ENCODE peak calls at places on chromosomes 4 and X, in seven cellular contexts. Q, M, I, Z, B, V and F are unnamed samples. For H3K27me3, the result is how much of the 10 kb centered on the place peaks cover.

GRCh38 chrX:30643313-30643821 is 9.9 kb upstream of the GK start:
- DNase-seq in Z (no peak), Q (peak), V (peak), M (no peak), I (no peak), B (no peak), F (no peak)

GRCh38 chr4:146389561-146389960 is 132.2 kb downstream of the SLC10A7 start:
- DNase-seq in I (no peak), V (no peak), B (no peak), Z (no peak), Q (no peak), M (no peak), F (peak)

GRCh38 chrX:18272222-18272621 is 51.5 kb upstream of the BEND2 start:
- DNase-seq in M (no peak), B (no peak), V (no peak), Q (no peak), Z (no peak), I (no peak), F (no peak)

GRCh38 chr4:93897559-93897958 is 69.0 kb downstream of the ATOH1 start:
- DNase-seq in V (no peak), B (peak), I (no peak), M (no peak), Z (no peak), Q (no peak), F (no peak)

GRCh38 chrX:102154900-102155805 is 624 bp downstream of the BEX5 start:
- DNase-seq in I (no peak), Q (no peak), B (no peak), V (no peak), Z (no peak), M (no peak), F (no peak)

GRCh38 chrX:28135378-28136047 is 154.3 kb upstream of the DCAF8L1 start:
- DNase-seq in V (peak), Z (no peak), Q (peak), I (no peak), M (no peak), B (no peak), F (no peak)

GRCh38 chrX:84729408-84729807 is 227.2 kb upstream of the HDX start:
- DNase-seq in Q (no peak), V (no peak), I (no peak), M (no peak), Z (no peak), B (no peak), F (no peak)

GRCh38 chrX:70970482-70970999 is 39.6 kb upstream of the SLC7A3 start:
- DNase-seq in I (no peak), Q (peak), B (peak), Z (no peak), M (no peak), V (no peak), F (no peak)

GRCh38 chr4:183140911-183141320 is 41.9 kb downstream of the WWC2 start:
- DNase-seq in B (peak), I (no peak), Z (no peak), Q (peak), M (no peak), V (no peak), F (peak)

GRCh38 chr4:140426610-140427103 is 791 bp downstream of the CLGN start:
- DNase-seq in M (peak), Q (no peak), B (no peak), I (peak), Z (no peak), V (no peak), F (no peak)

GRCh38 chrX:108736509-108737479 is at the start of gene IRS4:
- DNase-seq in I (no peak), Z (peak), V (no peak), M (peak), B (no peak), Q (no peak), F (no peak)

GRCh38 chr4:128600996-128601857 is 208.3 kb upstream of the JADE1 start:
- DNase-seq in Z (peak), V (peak), M (peak), B (peak), I (peak), Q (peak), F (peak)

GRCh38 chr4:80521438-80521837 is 185.9 kb downstream of the CFAP299 start:
- DNase-seq in V (no peak), B (no peak), Z (no peak), Q (no peak), M (no peak), I (no peak), F (no peak)

GRCh38 chr4:100894339-100894870 is 376.6 kb upstream of the EMCN start:
- DNase-seq in Z (no peak), V (no peak), M (no peak), B (peak), Q (no peak), I (no peak), F (no peak)
- TF ChIP-seq CTCF in Z (no peak), V (no peak), M (no peak), B (no peak), Q (no peak), I (no peak), F (no peak)

GRCh38 chr4:107035711-107036601 is at the start of gene DKK2:
- DNase-seq in B (peak), Q (peak), Z (peak), I (no peak), M (no peak), V (no peak), F (no peak)

GRCh38 chr4:107036602-107037151 is 564 bp upstream of the DKK2 start:
- DNase-seq in B (no peak), Q (no peak), I (no peak), V (no peak), M (no peak), Z (no peak), F (no peak)

GRCh38 chr4:107037188-107037587 is 1.1 kb upstream of the DKK2 start:
- DNase-seq in Z (peak), M (peak), Q (peak), I (peak), V (no peak), B (peak), F (no peak)

GRCh38 chr4:107034091-107034698 is 1.9 kb downstream of the DKK2 start:
- DNase-seq in Z (peak), B (peak), Q (no peak), I (no peak), V (no peak), M (no peak), F (no peak)

GRCh38 chr4:107034982-107035710 is 967 bp downstream of the DKK2 start:
- DNase-seq in Z (peak), M (no peak), V (no peak), I (no peak), B (peak), Q (peak), F (no peak)
- H3K27me3 ChIP-seq in Z (half or more), M (under half), V (under half), I (half or more), B (under half), Q (under half), F (under half)

GRCh38 chrX:129606918-129607317 is 47.8 kb downstream of the APLN start:
- DNase-seq in Z (peak), B (peak), M (no peak), I (no peak), Q (peak), V (no peak), F (no peak)

GRCh38 chrX:129613596-129613995 is 41.2 kb downstream of the APLN start:
- DNase-seq in V (no peak), M (no peak), Z (no peak), B (no peak), Q (no peak), I (no peak), F (no peak)

GRCh38 chrX:129612396-129612795 is 42.4 kb downstream of the APLN start:
- DNase-seq in B (no peak), Z (no peak), M (no peak), V (no peak), Q (no peak), I (no peak), F (no peak)

GRCh38 chrX:129609395-129609794 is 45.4 kb downstream of the APLN start:
- DNase-seq in Q (no peak), Z (no peak), V (no peak), M (no peak), B (no peak), I (no peak), F (no peak)
- TF ChIP-seq CTCF in Q (peak), Z (peak), V (no peak), M (no peak), B (peak), I (no peak), F (no peak)

GRCh38 chr4:112511294-112512118 is 4.5 kb downstream of the NEUROG2 start:
- DNase-seq in Z (peak), Q (no peak), V (no peak), M (no peak), B (peak), I (no peak), F (no peak)

GRCh38 chr4:112510191-112510467 is 5.9 kb downstream of the NEUROG2 start:
- DNase-seq in V (no peak), Z (no peak), B (peak), Q (no peak), I (no peak), M (no peak), F (no peak)

GRCh38 chr4:112514079-112514448 is 1.9 kb downstream of the NEUROG2 start:
- DNase-seq in V (no peak), I (no peak), Q (no peak), M (no peak), Z (peak), B (peak), F (no peak)

GRCh38 chr4:112509243-112510190 is 6.5 kb downstream of the NEUROG2 start:
- DNase-seq in M (no peak), I (no peak), Q (peak), V (no peak), Z (peak), B (no peak), F (no peak)

GRCh38 chr4:112510468-112511293 is 5.3 kb downstream of the NEUROG2 start:
- DNase-seq in Z (peak), Q (no peak), M (peak), V (no peak), I (no peak), B (peak), F (no peak)
- H3K27me3 ChIP-seq in Z (half or more), Q (half or more), M (under half), V (half or more), I (half or more), B (half or more), F (half or more)

GRCh38 chrX:135437867-135438733 is 16.4 kb downstream of the SMIM10L2A start:
- DNase-seq in B (no peak), I (no peak), M (no peak), V (no peak), Z (peak), Q (no peak), F (no peak)
- TF ChIP-seq CTCF in B (no peak), I (no peak), M (no peak), V (no peak), Z (peak), Q (no peak), F (no peak)

GRCh38 chrX:35733879-35734278 is 64.3 kb upstream of the MAGEB16 start:
- DNase-seq in V (no peak), M (no peak), I (no peak), B (no peak), Z (no peak), Q (no peak), F (no peak)

GRCh38 chrX:35726176-35726575 is 72.0 kb upstream of the MAGEB16 start:
- DNase-seq in Z (no peak), Q (peak), V (no peak), B (no peak), M (no peak), I (no peak), F (no peak)

GRCh38 chrX:35728481-35728880 is 69.7 kb upstream of the MAGEB16 start:
- DNase-seq in V (no peak), Q (no peak), M (no peak), B (no peak), I (no peak), Z (peak), F (no peak)
- H3K27me3 ChIP-seq in V (under half), Q (under half), M (under half), B (under half), I (under half), Z (under half), F (under half)

DNA sequence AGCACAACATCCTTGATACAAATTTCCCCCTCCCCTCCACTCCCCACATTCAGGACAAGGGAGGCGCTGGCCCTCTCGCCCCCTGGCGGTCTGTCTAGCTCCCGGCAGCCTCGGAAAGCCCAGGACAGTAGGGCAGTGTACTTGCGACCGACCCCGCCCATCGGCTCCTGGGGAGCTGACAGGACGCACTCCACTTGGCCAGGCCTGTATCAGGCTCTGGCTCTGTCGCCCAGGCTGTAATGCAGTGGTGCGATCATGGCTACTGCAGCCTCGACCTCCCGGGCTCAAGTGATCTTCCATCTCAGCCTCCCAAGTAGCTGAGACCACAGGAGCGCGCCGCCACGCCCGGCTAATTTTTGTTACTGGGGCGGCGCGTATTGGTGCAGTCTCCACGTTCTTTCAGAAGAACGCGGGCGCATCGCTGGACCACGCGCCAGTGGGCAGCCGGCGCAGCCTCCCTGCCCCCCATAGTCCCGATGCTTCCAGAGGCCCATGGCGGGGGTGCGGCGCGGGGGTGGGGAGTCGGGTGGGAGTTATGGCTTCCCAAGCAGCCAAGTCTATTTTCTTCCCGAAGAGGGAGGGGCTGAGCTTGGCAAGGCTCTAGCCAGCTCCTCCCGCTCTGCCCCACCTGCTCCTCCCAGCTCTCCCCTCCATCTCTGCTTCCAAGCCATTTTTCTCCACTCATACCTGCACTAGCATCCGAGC is 7.8 kb upstream of the AKAP14 start:
- DNase-seq in M (no peak), V (no peak), I (peak), Z (peak), Q (peak), B (peak), F (no peak)
- TF ChIP-seq CTCF in M (no peak), V (peak), I (peak), Z (peak), Q (peak), B (peak), F (peak)

GRCh38 chr4:122976111-122976510 is 53.7 kb upstream of the NUDT6 start:
- DNase-seq in Z (no peak), I (no peak), M (no peak), V (no peak), B (no peak), Q (no peak), F (no peak)
- H3K27me3 ChIP-seq in Z (under half), I (under half), M (under half), V (under half), B (under half), Q (under half), F (under half)

DNA sequence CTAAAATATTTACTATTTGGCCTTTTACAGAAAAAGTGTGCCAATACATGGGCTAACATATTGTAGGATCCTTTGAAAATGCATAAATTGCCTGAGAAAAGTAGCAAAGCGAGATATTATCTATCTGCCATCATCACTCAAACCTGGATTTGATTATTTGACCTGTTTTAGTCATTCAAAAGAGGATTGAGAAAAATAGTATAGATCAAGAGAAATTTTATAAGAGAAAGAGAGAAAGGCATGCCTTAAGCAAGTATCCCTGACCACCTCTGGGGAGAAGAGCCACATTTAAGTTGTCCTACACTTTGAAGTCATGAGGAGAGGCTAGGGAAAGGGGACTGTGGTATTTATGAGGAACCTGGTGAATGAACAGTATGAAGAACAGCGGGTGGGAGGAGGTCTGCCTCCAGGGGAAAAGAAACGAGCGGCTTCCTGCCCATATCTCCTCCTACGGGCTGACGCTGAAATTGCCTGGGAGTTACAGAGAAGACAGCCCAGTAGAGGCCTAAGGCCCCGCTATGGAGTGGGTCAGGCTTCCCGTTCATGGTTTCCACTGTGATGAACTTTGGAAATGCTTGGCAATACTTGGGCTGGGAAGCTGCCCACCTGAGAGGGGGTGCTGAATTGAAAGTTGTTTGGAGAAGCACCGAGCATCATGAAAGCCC is 106.8 kb upstream of the ACSL4 start:
- DNase-seq in I (no peak), Z (peak), Q (no peak), M (peak), V (no peak), B (no peak), F (no peak)
- TF ChIP-seq CTCF in I (no peak), Z (peak), Q (no peak), M (no peak), V (no peak), B (no peak), F (peak)

DNA sequence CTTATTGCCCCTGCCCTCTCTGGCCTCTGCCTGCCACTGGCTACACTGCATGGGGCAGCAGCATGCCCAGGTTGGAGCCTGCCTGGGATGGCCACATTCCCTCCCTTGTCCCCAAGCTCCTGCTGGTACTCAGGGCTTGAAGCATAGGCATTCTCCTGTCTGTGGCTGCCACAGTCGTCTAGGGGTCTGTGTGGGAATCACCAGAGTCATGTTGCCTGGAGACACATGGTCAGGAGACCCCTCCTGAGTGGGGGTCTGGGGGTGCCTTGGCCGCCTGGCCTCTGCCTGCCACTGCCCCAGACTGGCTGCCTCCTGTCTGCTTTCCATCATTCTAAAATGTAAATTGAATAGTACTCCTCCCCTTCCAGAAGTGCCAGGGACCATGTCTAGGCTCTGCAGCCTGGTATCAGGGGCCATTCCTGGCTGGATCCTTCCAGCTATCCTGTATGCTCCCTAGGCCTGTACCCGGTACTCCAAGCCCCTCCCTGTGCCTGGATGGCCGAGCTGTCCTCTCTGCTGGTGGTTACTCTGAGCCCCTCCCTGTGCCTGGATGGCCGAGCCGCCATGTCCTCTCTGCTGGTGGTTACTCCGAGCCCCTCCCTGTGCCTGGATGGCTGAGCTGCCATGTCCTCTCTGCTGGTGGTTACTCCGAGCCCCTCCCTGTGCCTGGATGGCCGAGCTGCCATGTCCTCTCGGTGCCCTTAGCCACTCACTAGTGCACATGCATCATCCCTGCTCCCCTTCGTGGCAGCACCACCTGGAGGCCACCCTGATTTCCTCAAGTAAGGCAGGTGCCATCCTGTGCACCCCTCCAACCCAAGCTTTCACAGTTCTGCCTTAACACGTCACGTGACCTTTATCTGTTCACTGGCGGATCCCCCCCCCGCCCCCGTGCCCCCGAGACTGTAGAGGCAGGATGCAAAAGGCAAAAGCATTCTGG is 5.5 kb upstream of the NKX1-1 start:
- DNase-seq in I (no peak), Q (no peak), M (no peak), V (no peak), B (peak), Z (peak), F (no peak)
- H3K27me3 ChIP-seq in I (half or more), Q (half or more), M (under half), V (half or more), B (half or more), Z (half or more), F (under half)